ENCODE peak calls at places on chromosome 18, in seven cellular contexts. B is dorsolateral prefrontal cortex, H is fibroblast of the aortic adventitia, U is endothelial cell, P is GM23338, V is epithelial cell of proximal tubule, R is uterus. Y is an unnamed sample.

GRCh38 chr18:22098563-22098989 is 70.8 kb upstream of the GATA6 start:
- DNase-seq in B (no peak), H (no peak), U (no peak), P (no peak), V (no peak), R (no peak), Y (no peak)

GRCh38 chr18:78082776-78083175 is 833.1 kb downstream of the GALR1 start:
- DNase-seq in B (no peak), H (no peak), U (no peak), P (no peak), V (no peak), R (no peak), Y (no peak)

GRCh38 chr18:48831113-48831759 is 119.5 kb downstream of the SMAD7 start:
- DNase-seq in B (peak; percentile 10), H (no peak), U (no peak), P (no peak), V (no peak), R (peak; percentile 10), Y (no peak)

GRCh38 chr18:43277164-43277600 is at the start of gene SYT4:
- DNase-seq in B (peak; percentile 78), H (peak; percentile 53), U (peak; percentile 77), P (peak; percentile 93), V (peak; percentile 16), R (peak; percentile 15), Y (peak; percentile 32)

GRCh38 chr18:74638210-74638609 is 40.5 kb downstream of the ZNF407 start:
- DNase-seq in B (no peak), H (no peak), U (no peak), P (no peak), V (no peak), R (no peak), Y (no peak)

GRCh38 chr18:63168287-63168686 is 151.3 kb downstream of the BCL2 start:
- DNase-seq in B (no peak), H (no peak), U (no peak), P (no peak), V (no peak), R (no peak), Y (no peak)

GRCh38 chr18:45847119-45847518 is 21.6 kb downstream of the SIGLEC15 start:
- DNase-seq in B (no peak), H (no peak), U (no peak), P (no peak), V (no peak), R (no peak), Y (no peak)

GRCh38 chr18:59900222-59901128 is 679 bp downstream of the PMAIP1 start:
- DNase-seq in B (no peak), H (peak; percentile 72), U (peak; percentile 28), P (peak; percentile 85), V (no peak), R (peak; percentile 16), Y (no peak)

GRCh38 chr18:48540329-48541025 is 1.6 kb downstream of the CTIF start:
- DNase-seq in B (peak; percentile 75), H (peak; percentile 58), U (peak; percentile 68), P (peak; percentile 66), V (no peak), R (peak; percentile 63), Y (no peak)

GRCh38 chr18:43574974-43575373 is 297.7 kb upstream of the SYT4 start:
- DNase-seq in B (no peak), H (no peak), U (no peak), P (no peak), V (no peak), R (no peak), Y (no peak)

GRCh38 chr18:23142285-23142929 is 7.1 kb downstream of the CABLES1 start:
- DNase-seq in B (no peak), H (no peak), U (no peak), P (no peak), V (no peak), R (no peak), Y (no peak)

GRCh38 chr18:57027190-57027708 is 119.6 kb upstream of the BOD1L2 start:
- DNase-seq in B (no peak), H (no peak), U (no peak), P (no peak), V (no peak), R (no peak), Y (no peak)

GRCh38 chr18:78506031-78506461 is 473.6 kb upstream of the SALL3 start:
- DNase-seq in B (peak; percentile 66), H (no peak), U (no peak), P (peak; percentile 36), V (no peak), R (no peak), Y (no peak)

GRCh38 chr18:79583426-79583825 is 96.2 kb upstream of the CTDP1 start:
- DNase-seq in B (peak; percentile 22), H (no peak), U (no peak), P (no peak), V (no peak), R (peak; percentile 10), Y (no peak)

GRCh38 chr18:13245481-13246000 is 27.0 kb downstream of the LDLRAD4 start:
- DNase-seq in B (no peak), H (no peak), U (no peak), P (no peak), V (no peak), R (peak; percentile 2), Y (no peak)

GRCh38 chr18:56890632-56891031 is 239.5 kb downstream of the WDR7 start:
- DNase-seq in B (no peak), H (peak; percentile 88), U (no peak), P (no peak), V (peak; percentile 81), R (no peak), Y (peak; percentile 92)

GRCh38 chr18:49744395-49744987 is 68.8 kb downstream of the ACAA2 start:
- DNase-seq in B (no peak), H (no peak), U (no peak), P (no peak), V (no peak), R (no peak), Y (no peak)

DNA sequence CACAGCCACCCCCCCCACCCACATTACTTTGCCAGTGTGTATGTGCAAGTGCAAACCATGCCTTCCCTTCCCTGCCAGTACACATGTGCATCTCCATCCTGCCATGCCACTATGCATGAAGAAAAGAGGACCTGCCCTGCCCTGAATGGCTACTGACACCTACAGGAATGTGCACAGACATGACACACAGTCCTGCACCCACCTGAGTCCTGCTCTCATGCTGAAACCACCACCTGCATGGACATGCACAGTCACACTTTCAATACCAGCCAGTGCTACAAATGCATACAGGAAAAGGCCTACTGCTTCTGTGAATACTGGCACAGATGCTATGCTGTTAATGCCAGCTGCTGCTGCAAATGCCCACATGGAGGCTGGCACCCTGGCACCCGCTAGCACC is 334.4 kb upstream of the DLGAP1 start:
- DNase-seq in B (no peak), H (no peak), U (no peak), P (no peak), V (no peak), R (no peak), Y (no peak)
- TF ChIP-seq CTCF in B (no peak), H (no peak), U (no peak), P (no peak), V (no peak), R (no peak), Y (no peak)

GRCh38 chr18:75859533-75859932 is 432.0 kb upstream of the SMIM21 start:
- DNase-seq in B (no peak), H (no peak), U (no peak), P (no peak), V (no peak), R (no peak), Y (no peak)

GRCh38 chr18:75857558-75857957 is 430.1 kb upstream of the SMIM21 start:
- DNase-seq in B (no peak), H (no peak), U (no peak), P (no peak), V (no peak), R (no peak), Y (no peak)

GRCh38 chr18:75854808-75855207 is 427.3 kb upstream of the SMIM21 start:
- DNase-seq in B (no peak), H (no peak), U (no peak), P (no peak), V (no peak), R (no peak), Y (no peak)

GRCh38 chr18:75858754-75859153 is 431.3 kb upstream of the SMIM21 start:
- DNase-seq in B (no peak), H (no peak), U (no peak), P (no peak), V (no peak), R (no peak), Y (no peak)

DNA sequence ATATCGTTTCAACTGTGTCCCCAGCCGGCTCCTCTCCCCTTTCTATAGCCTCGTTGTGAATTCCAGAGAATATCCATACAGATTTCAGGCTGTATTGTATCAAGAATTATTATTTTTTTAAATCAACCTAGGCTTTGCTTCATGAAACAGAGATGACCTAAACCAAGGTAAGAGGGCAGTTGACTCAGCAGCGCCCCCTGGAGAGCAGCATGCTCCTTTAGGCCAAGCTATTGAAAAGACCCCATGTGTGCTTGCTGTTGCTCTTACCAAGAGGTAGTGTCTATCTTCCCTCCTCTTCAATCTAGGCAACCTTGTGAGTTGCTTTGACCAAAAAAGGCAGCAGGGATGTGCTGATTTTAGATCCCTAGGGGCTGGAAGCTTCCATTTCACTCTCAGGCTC is 426.7 kb upstream of the SMIM21 start:
- DNase-seq in B (no peak), H (no peak), U (peak; percentile 14), P (peak; percentile 71), V (no peak), R (no peak), Y (no peak)
- TF ChIP-seq CTCF in B (no peak), H (no peak), U (peak; percentile 60), P (peak; percentile 89), V (peak; percentile 41), R (no peak), Y (peak; percentile 35)

GRCh38 chr18:9552189-9552588 is 62.2 kb downstream of the PPP4R1 start:
- DNase-seq in B (no peak), H (peak; percentile 43), U (no peak), P (no peak), V (no peak), R (no peak), Y (no peak)

GRCh38 chr18:9547767-9548166 is 66.6 kb downstream of the PPP4R1 start:
- DNase-seq in B (no peak), H (no peak), U (no peak), P (no peak), V (no peak), R (no peak), Y (no peak)

GRCh38 chr18:9550413-9550812 is 63.9 kb downstream of the PPP4R1 start:
- DNase-seq in B (no peak), H (no peak), U (no peak), P (no peak), V (no peak), R (no peak), Y (no peak)

GRCh38 chr18:9546468-9546867 is 67.9 kb downstream of the PPP4R1 start:
- DNase-seq in B (no peak), H (no peak), U (no peak), P (no peak), V (no peak), R (no peak), Y (no peak)

DNA sequence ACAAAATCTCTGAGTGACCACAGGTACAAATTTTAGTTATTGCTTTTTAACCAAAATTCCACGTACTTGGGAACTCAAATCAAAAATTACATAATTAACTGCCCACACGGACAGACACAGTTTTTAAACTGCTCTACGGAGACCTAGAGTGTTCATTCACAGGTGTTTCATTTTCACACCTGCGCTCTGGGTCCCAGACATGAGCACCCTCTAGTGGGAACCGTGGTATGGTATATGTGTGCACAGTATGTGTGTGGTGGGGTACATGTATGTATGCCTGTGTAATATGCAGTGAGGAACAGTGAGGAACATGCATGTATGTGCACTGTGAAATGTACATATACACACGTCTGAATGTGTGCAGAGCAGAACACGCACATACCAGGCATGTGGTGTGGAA is 65.0 kb downstream of the PPP4R1 start:
- DNase-seq in B (no peak), H (no peak), U (no peak), P (no peak), V (no peak), R (no peak), Y (no peak)
- TF ChIP-seq CTCF in B (no peak), H (no peak), U (no peak), P (peak; percentile 21), V (peak; percentile 33), R (no peak), Y (peak; percentile 18)

GRCh38 chr18:3869848-3870247 is 419.9 kb downstream of the TGIF1 start:
- DNase-seq in B (no peak), H (peak; percentile 86), U (no peak), P (peak; percentile 74), V (no peak), R (no peak), Y (no peak)
- TF ChIP-seq CTCF in B (peak; percentile 49), H (peak; percentile 50), U (no peak), P (peak; percentile 68), V (peak; percentile 65), R (peak; percentile 27), Y (peak; percentile 42)

Y was measured in kidney epithelial cell.